ENCODE peak calls at places on chromosomes 5 and 9, in five cellular contexts. D, N, L, A and U are unnamed samples.

GRCh38 chr9:32526042-32526706 is at the start of gene RIGI:
- DNase-seq in L (peak; percentile 58), D (peak; percentile 80), A (peak; percentile 81), N (peak; percentile 63), U (peak; percentile 55)

GRCh38 chr5:60517850-60518249 is 182.1 kb downstream of the DEPDC1B start:
- DNase-seq in N (no peak), A (no peak), D (no peak), L (no peak), U (no peak)

GRCh38 chr5:10301842-10302610 is 5.7 kb downstream of the CMBL start:
- DNase-seq in D (no peak), L (no peak), A (no peak), N (no peak), U (peak; percentile 51)

GRCh38 chr5:178310130-178310865 is 77.7 kb upstream of the PHYKPL start:
- DNase-seq in D (no peak), L (no peak), N (no peak), A (no peak), U (no peak)

GRCh38 chr5:171201285-171201684 is 107.8 kb upstream of the TLX3 start:
- DNase-seq in L (no peak), A (no peak), D (no peak), N (no peak), U (no peak)

GRCh38 chr5:113221294-113222176 is 213.3 kb downstream of the TSSK1B start:
- DNase-seq in A (no peak), L (no peak), N (no peak), D (no peak), U (no peak)

GRCh38 chr9:134992755-134993124 is 75.0 kb upstream of the FCN1 start:
- DNase-seq in D (no peak), A (no peak), L (no peak), N (no peak), U (no peak)

GRCh38 chr9:35423499-35423898 is 66.4 kb upstream of the RUSC2 start:
- DNase-seq in A (no peak), N (no peak), L (no peak), D (no peak), U (no peak)

GRCh38 chr9:121937248-121937647 is 155.9 kb downstream of the TTLL11 start:
- DNase-seq in A (no peak), L (no peak), D (no peak), N (no peak), U (no peak)

GRCh38 chr9:116174347-116174746 is 20.8 kb downstream of the PAPPA start:
- DNase-seq in N (no peak), D (no peak), A (no peak), L (no peak), U (no peak)

GRCh38 chr5:179967489-179967888 is 59.8 kb upstream of the TBC1D9B start:
- DNase-seq in L (no peak), A (no peak), N (no peak), D (no peak), U (no peak)

GRCh38 chr5:32961066-32961429 is 249.9 kb downstream of the NPR3 start:
- DNase-seq in N (no peak), L (no peak), D (no peak), A (no peak), U (no peak)

GRCh38 chr5:14463629-14464028 is 118.0 kb upstream of the OTULINL start:
- DNase-seq in N (no peak), L (no peak), A (no peak), D (no peak), U (no peak)